ENCODE peak calls at places on chromosomes 3 and 15, in seven cellular contexts. X is PC-9, C is hepatocyte, E is PC-3, W is GM23338, O is HCT116, M is MM.1S. V is an unnamed sample. For H3K9me2, the result is how much of the 10 kb centered on the place peaks cover.

GRCh38 chr3:143875566-143875965 is 27.3 kb upstream of the SLC9A9 start:
- DNase-seq in E (no peak), C (no peak), M (peak), X (no peak), O (no peak), W (no peak), V (no peak)

GRCh38 chr3:114110439-114110838 is 53.9 kb downstream of the QTRT2 start:
- DNase-seq in W (peak), M (no peak), X (no peak), E (no peak), C (no peak), O (no peak), V (no peak)

GRCh38 chr3:44509393-44509921 is 32.0 kb upstream of the ZNF445 start:
- DNase-seq in W (no peak), C (peak), E (no peak), X (no peak), M (no peak), O (no peak), V (peak)

GRCh38 chr3:162738778-162739177 is 1242.2 kb downstream of the OTOL1 start:
- DNase-seq in C (no peak), O (no peak), M (no peak), X (no peak), E (peak), W (no peak), V (peak)

GRCh38 chr3:146524961-146525360 is 19.4 kb downstream of the PLSCR1 start:
- DNase-seq in W (no peak), O (no peak), C (no peak), E (no peak), M (no peak), X (no peak), V (peak)

GRCh38 chr3:14925729-14926591 is 21.4 kb upstream of the NR2C2 start:
- DNase-seq in W (peak), O (peak), C (peak), E (peak), M (peak), X (peak), V (peak)

GRCh38 chr3:18354706-18355105 is 70.4 kb downstream of the SATB1 start:
- DNase-seq in W (no peak), O (no peak), X (no peak), C (no peak), E (no peak), M (no peak), V (peak)

GRCh38 chr3:6861989-6862879 is 1.3 kb downstream of the GRM7 start:
- DNase-seq in M (no peak), X (no peak), W (no peak), O (no peak), E (no peak), C (peak), V (no peak)

GRCh38 chr3:69423756-69424155 is 37.9 kb upstream of the FRMD4B start:
- DNase-seq in C (no peak), O (no peak), M (no peak), W (no peak), E (no peak), X (no peak), V (no peak)

GRCh38 chr3:50112462-50112861 is 23.7 kb downstream of the RBM5 start:
- DNase-seq in M (no peak), C (no peak), E (no peak), W (no peak), X (no peak), O (no peak), V (peak)

GRCh38 chr3:156691920-156692319 is 17.5 kb downstream of the TIPARP start:
- DNase-seq in W (no peak), E (peak), M (no peak), O (no peak), C (no peak), X (no peak), V (peak)

GRCh38 chr3:15634671-15635661 is 33.4 kb downstream of the BTD start:
- DNase-seq in W (no peak), C (peak), E (no peak), X (no peak), O (no peak), M (no peak), V (peak)

GRCh38 chr3:55177749-55178148 is 249.9 kb upstream of the LRTM1 start:
- DNase-seq in O (no peak), M (no peak), W (no peak), X (no peak), C (no peak), E (no peak), V (no peak)

GRCh38 chr3:68007621-68008226 is 353.3 kb upstream of the SUCLG2 start:
- DNase-seq in M (no peak), X (no peak), E (no peak), W (peak), C (peak), O (no peak), V (no peak)

GRCh38 chr15:58201536-58201935 is 63.4 kb downstream of the AQP9 start:
- DNase-seq in C (no peak), E (no peak), M (no peak), W (no peak), X (no peak), O (no peak), V (peak)

GRCh38 chr3:177051419-177051818 is 145.9 kb downstream of the TBL1XR1 start:
- DNase-seq in C (no peak), E (no peak), O (no peak), M (no peak), W (no peak), X (no peak), V (no peak)

GRCh38 chr3:118974356-118975097 is 60.1 kb downstream of the IGSF11 start:
- DNase-seq in W (no peak), X (no peak), M (no peak), E (no peak), O (no peak), C (no peak), V (no peak)

GRCh38 chr3:197417451-197417850 is 119.0 kb upstream of the DLG1 start:
- DNase-seq in W (no peak), E (peak), M (no peak), O (no peak), C (no peak), X (no peak), V (peak)

GRCh38 chr3:59017617-59017984 is 32.2 kb downstream of the CFAP20DC start:
- DNase-seq in C (no peak), M (no peak), O (no peak), X (no peak), E (no peak), W (no peak), V (no peak)

GRCh38 chr3:27376109-27376772 is 7.1 kb upstream of the NEK10 start:
- DNase-seq in C (no peak), O (no peak), X (no peak), E (no peak), M (no peak), W (no peak), V (no peak)

GRCh38 chr15:89002281-89002761 is 85.9 kb upstream of the ABHD2 start:
- DNase-seq in X (no peak), O (no peak), M (peak), E (peak), W (no peak), C (no peak), V (peak)

GRCh38 chr15:39976291-39977274 is 42.7 kb downstream of the EIF2AK4 start:
- DNase-seq in C (peak), W (peak), M (no peak), O (no peak), E (peak), X (no peak), V (peak)

GRCh38 chr3:65026151-65026550 is 338.4 kb upstream of the ADAMTS9 start:
- DNase-seq in X (no peak), E (no peak), M (no peak), C (no peak), O (no peak), W (peak), V (no peak)

GRCh38 chr3:196639517-196640500 is at the start of gene NRROS:
- DNase-seq in E (no peak), O (no peak), W (peak), X (peak), M (peak), C (peak), V (peak)

GRCh38 chr15:91338763-91339162 is 238.7 kb downstream of the SV2B start:
- DNase-seq in E (peak), M (peak), C (peak), O (no peak), W (peak), X (no peak), V (peak)

DNA sequence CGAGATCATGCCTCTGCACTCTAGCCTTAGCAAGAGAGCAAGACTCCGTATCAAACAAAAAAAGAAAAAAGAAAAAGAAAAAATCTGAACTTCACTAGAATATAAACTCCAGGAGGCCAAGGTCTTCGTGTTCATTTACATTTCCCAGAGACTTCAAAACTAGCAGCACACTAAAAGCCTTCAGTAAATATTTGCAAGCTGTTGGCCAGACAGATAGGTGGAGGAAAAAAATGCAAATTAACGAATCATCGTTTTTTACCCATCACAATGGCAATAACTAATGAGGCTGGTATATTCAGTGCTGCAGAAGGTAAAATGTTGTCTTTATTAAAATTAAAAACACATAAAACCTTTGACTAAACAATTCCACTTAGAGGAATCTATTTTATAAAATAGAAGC is 80.6 kb downstream of the CLASP2 start:
- DNase-seq in O (no peak), X (no peak), C (no peak), E (no peak), M (no peak), W (no peak), V (no peak)
- H3K9me2 ChIP-seq in O (under half), X (under half), C (under half), E (under half), M (under half), W (under half), V (under half)

GRCh38 chr15:45113380-45113990 is 487 bp downstream of the DUOX2 start:
- DNase-seq in M (no peak), X (no peak), W (no peak), C (no peak), O (no peak), E (no peak), V (no peak)
- TF ChIP-seq EZH2 in M (no peak), X (no peak), W (no peak), C (no peak), O (no peak), E (no peak), V (no peak)

DNA sequence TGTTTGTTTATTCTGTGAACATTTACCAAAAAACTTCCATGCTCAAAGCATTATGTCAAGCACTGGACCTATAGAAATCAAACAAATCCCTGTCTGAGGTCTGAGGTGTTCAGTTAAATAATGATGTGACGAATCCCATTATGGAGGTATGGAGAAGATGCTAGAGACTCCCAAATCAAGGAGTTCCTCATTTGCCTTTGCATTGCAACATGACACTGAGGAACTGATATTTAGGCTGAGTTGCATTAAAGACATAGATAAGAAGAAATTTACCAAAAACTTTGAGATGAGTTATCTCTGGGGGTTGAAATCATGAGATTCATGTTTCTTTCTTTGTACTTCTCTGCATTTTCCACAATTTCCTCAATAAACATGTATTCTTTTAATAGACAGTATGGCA is 16.0 kb downstream of the CD200 start:
- DNase-seq in O (no peak), E (no peak), M (no peak), W (no peak), C (no peak), X (no peak), V (no peak)
- H2AFZ ChIP-seq in O (no peak), E (no peak), M (no peak), W (no peak), C (no peak), X (no peak), V (no peak)

DNA sequence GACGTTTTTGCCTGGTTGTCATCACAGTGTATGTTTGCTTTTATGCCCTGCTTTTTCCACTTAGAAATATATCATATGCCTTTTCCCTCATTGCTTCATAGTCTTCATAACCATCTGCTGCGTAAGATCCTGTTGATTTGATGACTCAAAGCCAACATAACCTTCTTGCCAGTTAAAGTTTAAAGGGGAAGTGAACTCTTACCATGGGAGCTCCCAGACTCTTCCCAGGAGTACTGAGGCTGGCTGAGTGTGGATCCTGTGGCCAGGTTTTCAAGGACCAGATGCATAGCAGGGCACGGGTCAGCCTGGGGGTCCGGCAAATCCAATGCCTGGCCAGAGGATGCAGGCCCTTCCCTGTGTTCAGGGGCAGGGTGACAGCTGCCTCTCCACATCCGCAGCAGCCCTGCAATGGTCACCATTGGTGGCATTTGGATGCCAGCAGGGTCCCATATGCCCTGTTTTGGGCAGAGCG is 42.0 kb upstream of the SACM1L start:
- DNase-seq in X (peak), C (peak), W (no peak), M (no peak), O (no peak), E (peak), V (peak)
- H3K9me2 ChIP-seq in X (under half), C (under half), W (under half), M (under half), O (under half), E (under half), V (under half)

GRCh38 chr3:28575748-28576589 is 227.3 kb upstream of the AZI2 start:
- DNase-seq in W (peak), M (no peak), C (peak), X (no peak), E (no peak), O (no peak), V (peak)
- TF ChIP-seq EZH2 in W (no peak), M (no peak), C (peak), X (no peak), E (peak), O (no peak), V (no peak)

GRCh38 chr15:43299884-43300283 is 30.5 kb downstream of the LCMT2 start:
- DNase-seq in E (no peak), W (no peak), O (no peak), M (no peak), C (no peak), X (no peak), V (no peak)

GRCh38 chr15:43299411-43299810 is 31.0 kb downstream of the LCMT2 start:
- DNase-seq in M (no peak), X (no peak), E (no peak), W (no peak), C (no peak), O (no peak), V (no peak)

DNA sequence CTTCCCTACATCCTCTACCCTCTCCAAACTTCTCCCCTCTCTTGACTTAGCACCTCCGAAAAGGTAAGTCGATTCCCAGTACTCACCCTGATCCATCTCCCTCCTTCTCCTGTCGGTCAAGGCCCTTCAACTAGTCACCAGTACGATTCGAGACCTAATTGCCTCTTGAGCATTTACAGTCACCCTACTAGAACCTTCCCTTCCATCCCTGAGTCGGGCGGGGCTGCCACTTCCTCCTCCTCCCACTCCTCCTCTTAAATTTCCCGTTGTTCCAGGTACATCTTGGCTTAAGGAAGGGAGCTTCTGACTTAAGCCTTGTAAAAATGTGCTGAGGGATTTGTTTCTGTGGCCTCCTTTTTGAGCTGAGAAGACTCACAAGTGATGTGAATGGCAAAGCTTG is 28.2 kb downstream of the LCMT2 start:
- DNase-seq in X (no peak), M (no peak), W (no peak), E (no peak), O (no peak), C (no peak), V (no peak)
- H2AFZ ChIP-seq in X (no peak), M (no peak), W (peak), E (no peak), O (no peak), C (no peak), V (no peak)

GRCh38 chr3:128103277-128103676 is 20.3 kb downstream of the RUVBL1 start:
- DNase-seq in O (no peak), E (no peak), X (no peak), W (no peak), M (no peak), C (no peak), V (no peak)

GRCh38 chr3:128098234-128098633 is 25.4 kb downstream of the RUVBL1 start:
- DNase-seq in X (no peak), W (no peak), M (no peak), C (no peak), O (no peak), E (no peak), V (no peak)

GRCh38 chr3:128095222-128095703 is 28.3 kb downstream of the RUVBL1 start:
- DNase-seq in W (peak), E (peak), M (peak), X (peak), O (peak), C (peak), V (peak)

GRCh38 chr3:128100126-128100525 is 23.5 kb downstream of the RUVBL1 start:
- DNase-seq in W (no peak), C (no peak), E (no peak), X (no peak), M (no peak), O (no peak), V (no peak)

GRCh38 chr3:128100638-128101037 is 23.0 kb downstream of the RUVBL1 start:
- DNase-seq in E (no peak), X (no peak), W (no peak), O (no peak), C (no peak), M (no peak), V (no peak)
- H3K9me2 ChIP-seq in E (under half), X (under half), W (under half), O (under half), C (under half), M (under half), V (under half)

V was measured in GM23248.